ENCODE peak calls at places on chromosomes 3 and 15, in six cellular contexts. One of them, this sample, is unnamed.

GRCh38 chr3:48747703-48748102 is 30.7 kb upstream of the IP6K2 start:
- DNase-seq in brain microvascular endothelial cell: no peak
- DNase-seq in H54: no peak
- DNase-seq in activated T-cell treated with anti-CD3 and anti-CD28 coated beads, Interleukin-2, amount 50 U/mL, for 72 hours: no peak
- DNase-seq in COR-L47: no peak
- DNase-seq in foreskin fibroblast: no peak
- DNase-seq in this sample: no peak

GRCh38 chr3:189841474-189842205 is 210.5 kb downstream of the TP63 start:
- DNase-seq in brain microvascular endothelial cell: peak
- DNase-seq in H54: peak
- DNase-seq in activated T-cell treated with anti-CD3 and anti-CD28 coated beads, Interleukin-2, amount 50 U/mL, for 72 hours: peak
- DNase-seq in COR-L47: no peak
- DNase-seq in foreskin fibroblast: peak
- DNase-seq in this sample: no peak

GRCh38 chr3:29695201-29695904 is 414.5 kb downstream of the RBMS3 start:
- DNase-seq in brain microvascular endothelial cell: peak
- DNase-seq in H54: no peak
- DNase-seq in activated T-cell treated with anti-CD3 and anti-CD28 coated beads, Interleukin-2, amount 50 U/mL, for 72 hours: no peak
- DNase-seq in COR-L47: no peak
- DNase-seq in foreskin fibroblast: peak
- DNase-seq in this sample: no peak

GRCh38 chr3:30618508-30618907 is 12.1 kb downstream of the TGFBR2 start:
- DNase-seq in brain microvascular endothelial cell: no peak
- DNase-seq in H54: no peak
- DNase-seq in activated T-cell treated with anti-CD3 and anti-CD28 coated beads, Interleukin-2, amount 50 U/mL, for 72 hours: no peak
- DNase-seq in COR-L47: no peak
- DNase-seq in foreskin fibroblast: no peak
- DNase-seq in this sample: no peak

GRCh38 chr3:194009892-194010533 is 125.9 kb upstream of the HES1 start:
- DNase-seq in brain microvascular endothelial cell: no peak
- DNase-seq in H54: no peak
- DNase-seq in activated T-cell treated with anti-CD3 and anti-CD28 coated beads, Interleukin-2, amount 50 U/mL, for 72 hours: no peak
- DNase-seq in COR-L47: no peak
- DNase-seq in foreskin fibroblast: no peak
- DNase-seq in this sample: no peak

GRCh38 chr3:10950476-10951294 is 41.9 kb upstream of the SLC6A1 start:
- DNase-seq in brain microvascular endothelial cell: peak
- DNase-seq in H54: peak
- DNase-seq in activated T-cell treated with anti-CD3 and anti-CD28 coated beads, Interleukin-2, amount 50 U/mL, for 72 hours: no peak
- DNase-seq in COR-L47: peak
- DNase-seq in foreskin fibroblast: peak
- DNase-seq in this sample: no peak

GRCh38 chr15:52936489-52936888 is 146.4 kb upstream of the ONECUT1 start:
- DNase-seq in brain microvascular endothelial cell: no peak
- DNase-seq in H54: no peak
- DNase-seq in activated T-cell treated with anti-CD3 and anti-CD28 coated beads, Interleukin-2, amount 50 U/mL, for 72 hours: no peak
- DNase-seq in COR-L47: no peak
- DNase-seq in foreskin fibroblast: no peak
- DNase-seq in this sample: no peak

GRCh38 chr3:96977671-96978070 is 163.3 kb downstream of the EPHA6 start:
- DNase-seq in brain microvascular endothelial cell: no peak
- DNase-seq in H54: no peak
- DNase-seq in activated T-cell treated with anti-CD3 and anti-CD28 coated beads, Interleukin-2, amount 50 U/mL, for 72 hours: no peak
- DNase-seq in COR-L47: no peak
- DNase-seq in foreskin fibroblast: no peak
- DNase-seq in this sample: no peak

GRCh38 chr15:99433757-99434211 is 132.0 kb upstream of the MEF2A start:
- DNase-seq in brain microvascular endothelial cell: no peak
- DNase-seq in H54: no peak
- DNase-seq in activated T-cell treated with anti-CD3 and anti-CD28 coated beads, Interleukin-2, amount 50 U/mL, for 72 hours: no peak
- DNase-seq in COR-L47: no peak
- DNase-seq in foreskin fibroblast: no peak
- DNase-seq in this sample: peak

GRCh38 chr15:95684126-95684525 is 646.4 kb upstream of the NR2F2 start:
- DNase-seq in brain microvascular endothelial cell: no peak
- DNase-seq in H54: no peak
- DNase-seq in activated T-cell treated with anti-CD3 and anti-CD28 coated beads, Interleukin-2, amount 50 U/mL, for 72 hours: no peak
- DNase-seq in COR-L47: no peak
- DNase-seq in foreskin fibroblast: no peak
- DNase-seq in this sample: no peak

GRCh38 chr15:100781061-100781960 is 98.3 kb upstream of the ALDH1A3 start:
- DNase-seq in brain microvascular endothelial cell: no peak
- DNase-seq in H54: no peak
- DNase-seq in activated T-cell treated with anti-CD3 and anti-CD28 coated beads, Interleukin-2, amount 50 U/mL, for 72 hours: no peak
- DNase-seq in COR-L47: no peak
- DNase-seq in foreskin fibroblast: no peak
- DNase-seq in this sample: no peak

GRCh38 chr3:172591876-172592771 is 68.9 kb upstream of the TNFSF10 start:
- DNase-seq in brain microvascular endothelial cell: peak
- DNase-seq in H54: no peak
- DNase-seq in activated T-cell treated with anti-CD3 and anti-CD28 coated beads, Interleukin-2, amount 50 U/mL, for 72 hours: peak
- DNase-seq in COR-L47: no peak
- DNase-seq in foreskin fibroblast: no peak
- DNase-seq in this sample: no peak

GRCh38 chr15:66078929-66079275 is 174.6 kb downstream of the MEGF11 start:
- DNase-seq in brain microvascular endothelial cell: no peak
- DNase-seq in H54: no peak
- DNase-seq in activated T-cell treated with anti-CD3 and anti-CD28 coated beads, Interleukin-2, amount 50 U/mL, for 72 hours: no peak
- DNase-seq in COR-L47: no peak
- DNase-seq in foreskin fibroblast: no peak
- DNase-seq in this sample: no peak

GRCh38 chr15:101689901-101690300 is 34.4 kb downstream of the TARS3 start:
- DNase-seq in brain microvascular endothelial cell: peak
- DNase-seq in H54: no peak
- DNase-seq in activated T-cell treated with anti-CD3 and anti-CD28 coated beads, Interleukin-2, amount 50 U/mL, for 72 hours: peak
- DNase-seq in COR-L47: no peak
- DNase-seq in foreskin fibroblast: peak
- DNase-seq in this sample: no peak

GRCh38 chr15:93152264-93152884 is 63.4 kb upstream of the RGMA start:
- DNase-seq in brain microvascular endothelial cell: no peak
- DNase-seq in H54: no peak
- DNase-seq in activated T-cell treated with anti-CD3 and anti-CD28 coated beads, Interleukin-2, amount 50 U/mL, for 72 hours: no peak
- DNase-seq in COR-L47: no peak
- DNase-seq in foreskin fibroblast: no peak
- DNase-seq in this sample: no peak

This sample was measured in left lung.